ENCODE peak calls at places on chromosome 11, in ten cellular contexts. D is CD8-positive, alpha-beta T cell; I is COR-L47; S is frontal cortex; X is 8988T; F is NCI-H2081; N is stimulated activated CD8-positive, alpha-beta memory T cell treated with anti-CD3 and anti-CD28 coated beads, Interleukin-4, amount 100 ng/mL, for 24 hours; T is LoVo; P is GM20000; C is GM18507. A is an unnamed sample.

GRCh38 chr11:67354314-67355022 is 1.1 kb upstream of the POLD4 start:
- DNase-seq in P (peak; percentile 22), D (no peak), S (no peak), N (no peak), C (no peak), F (no peak), X (no peak), T (peak; percentile 94), I (no peak), A (no peak)

GRCh38 chr11:76604652-76605241 is 65.8 kb downstream of the LRRC32 start:
- DNase-seq in C (no peak), D (no peak), X (no peak), T (no peak), I (no peak), P (no peak), F (no peak), S (no peak), N (no peak), A (no peak)

GRCh38 chr11:123056835-123057491 is 5.0 kb downstream of the HSPA8 start:
- DNase-seq in X (no peak), I (no peak), S (no peak), P (no peak), N (no peak), C (no peak), D (no peak), F (no peak), T (no peak), A (no peak)

GRCh38 chr11:11146830-11147229 is 206.2 kb downstream of the CSNK2A3 start:
- DNase-seq in I (no peak), D (no peak), P (no peak), C (no peak), T (no peak), S (no peak), N (no peak), X (no peak), F (no peak), A (no peak)

GRCh38 chr11:28632338-28632737 is 524.1 kb downstream of the METTL15 start:
- DNase-seq in N (no peak), I (no peak), X (no peak), P (no peak), C (no peak), T (no peak), D (no peak), F (no peak), S (no peak), A (no peak)

GRCh38 chr11:45089251-45089650 is 57.2 kb upstream of the PRDM11 start:
- DNase-seq in N (no peak), C (no peak), I (no peak), F (no peak), P (no peak), T (no peak), X (no peak), D (no peak), S (no peak), A (no peak)

GRCh38 chr11:84518601-84519183 is 1108.5 kb downstream of the DLG2 start:
- DNase-seq in X (no peak), P (no peak), I (no peak), C (no peak), T (no peak), F (no peak), N (no peak), D (no peak), S (no peak), A (no peak)

GRCh38 chr11:3200388-3201111 is 18.1 kb downstream of the MRGPRG start:
- DNase-seq in D (no peak), X (peak; percentile 35), S (no peak), N (no peak), T (no peak), F (no peak), P (no peak), I (no peak), C (no peak), A (no peak)

GRCh38 chr11:116930177-116930576 is 92.8 kb upstream of the APOA1 start:
- DNase-seq in T (no peak), C (no peak), P (peak; percentile 27), X (no peak), S (no peak), N (peak; percentile 8), I (no peak), D (peak; percentile 30), F (no peak), A (no peak)

GRCh38 chr11:9138612-9139579 is 47.5 kb upstream of the SCUBE2 start:
- DNase-seq in C (no peak), F (peak; percentile 96), T (peak; percentile 91), P (no peak), D (no peak), S (no peak), X (peak; percentile 57), N (no peak), I (peak; percentile 87), A (peak; percentile 90)

GRCh38 chr11:75583710-75584658 is 21.9 kb downstream of the SERPINH1 start:
- DNase-seq in N (no peak), S (peak; percentile 82), F (peak; percentile 62), T (peak; percentile 18), X (peak; percentile 61), C (no peak), D (no peak), P (peak; percentile 66), I (peak; percentile 73), A (peak; percentile 79)

GRCh38 chr11:12216100-12216499 is 105.7 kb downstream of the MICAL2 start:
- DNase-seq in S (no peak), D (no peak), X (no peak), F (no peak), T (no peak), I (no peak), P (no peak), N (no peak), C (no peak), A (no peak)

GRCh38 chr11:103936059-103936458 is 100.4 kb upstream of the DDI1 start:
- DNase-seq in T (no peak), D (no peak), F (no peak), I (no peak), P (no peak), N (no peak), C (no peak), S (no peak), X (no peak), A (no peak)

GRCh38 chr11:68342459-68343158 is 30.2 kb downstream of the LRP5 start:
- DNase-seq in I (peak; percentile 5), N (no peak), X (no peak), C (no peak), F (no peak), P (no peak), T (no peak), D (no peak), S (no peak), A (peak; percentile 21)

GRCh38 chr11:67437082-67437821 is at the start of gene PTPRCAP:
- DNase-seq in X (no peak), N (peak; percentile 73), T (no peak), P (peak; percentile 85), S (no peak), C (peak; percentile 67), D (peak; percentile 76), F (no peak), I (no peak), A (no peak)

GRCh38 chr11:11409916-11410315 is 56.9 kb upstream of the CSNK2A3 start:
- DNase-seq in P (no peak), N (no peak), C (no peak), I (peak; percentile 60), T (no peak), D (no peak), X (no peak), S (no peak), F (peak; percentile 69), A (peak; percentile 72)

GRCh38 chr11:114909866-114910265 is 231.5 kb downstream of the NXPE2 start:
- DNase-seq in F (no peak), C (no peak), X (no peak), N (no peak), S (no peak), T (no peak), I (no peak), P (no peak), D (no peak), A (no peak)

GRCh38 chr11:75344761-75345454 is 6.6 kb downstream of the ARRB1 start:
- DNase-seq in N (no peak), P (no peak), S (no peak), X (no peak), T (no peak), D (no peak), C (no peak), I (no peak), F (no peak), A (no peak)

GRCh38 chr11:130212431-130212961 is 52.9 kb downstream of the ST14 start:
- DNase-seq in X (peak; percentile 51), F (no peak), D (no peak), C (no peak), P (peak; percentile 33), S (peak; percentile 30), N (no peak), I (no peak), T (no peak), A (no peak)

GRCh38 chr11:36265793-36266628 is 23.2 kb downstream of the COMMD9 start:
- DNase-seq in C (peak; percentile 43), I (peak; percentile 61), D (peak; percentile 34), N (peak; percentile 11), P (peak; percentile 62), T (peak; percentile 39), F (peak; percentile 67), S (no peak), X (peak; percentile 62), A (peak; percentile 63)

GRCh38 chr11:65899356-65900124 is 648 bp downstream of the FOSL1 start:
- DNase-seq in N (peak; percentile 68), D (peak; percentile 44), X (peak; percentile 90), I (no peak), C (no peak), S (no peak), T (peak; percentile 79), F (no peak), P (peak; percentile 74), A (no peak)

GRCh38 chr11:60914620-60915249 is 777 bp downstream of the TMEM109 start:
- DNase-seq in X (no peak), F (peak; percentile 27), I (no peak), T (no peak), P (peak; percentile 52), N (no peak), D (no peak), C (no peak), S (no peak), A (peak; percentile 45)

GRCh38 chr11:70711911-70712185 is 313.5 kb downstream of the CTTN start:
- DNase-seq in I (no peak), T (no peak), X (no peak), N (no peak), S (no peak), C (no peak), D (no peak), F (no peak), P (no peak), A (no peak)

GRCh38 chr11:10019906-10020682 is 273.9 kb downstream of the SBF2 start:
- DNase-seq in I (no peak), P (no peak), X (no peak), S (no peak), T (peak; percentile 71), D (no peak), F (no peak), C (no peak), N (no peak), A (peak; percentile 24)

GRCh38 chr11:31799036-31799793 is 11.9 kb downstream of the PAX6 start:
- DNase-seq in P (peak; percentile 34), T (no peak), D (no peak), I (no peak), X (no peak), F (no peak), S (peak; percentile 43), N (no peak), C (no peak), A (no peak)

GRCh38 chr11:84819561-84819960 is 807.6 kb downstream of the DLG2 start:
- DNase-seq in X (no peak), D (no peak), P (no peak), N (no peak), S (no peak), F (no peak), I (no peak), C (no peak), T (no peak), A (no peak)

GRCh38 chr11:76656087-76656531 is 14.4 kb downstream of the LRRC32 start:
- DNase-seq in S (no peak), T (no peak), N (no peak), F (no peak), C (no peak), I (no peak), P (no peak), X (no peak), D (no peak), A (no peak)

GRCh38 chr11:112004389-112004788 is 20.8 kb upstream of the DLAT start:
- DNase-seq in P (peak; percentile 65), D (no peak), T (no peak), S (no peak), I (no peak), X (peak; percentile 49), N (no peak), F (no peak), C (peak; percentile 44), A (no peak)

A was measured in NCI-H146.